ENCODE peak calls at places on chromosome 2, in nine cellular contexts. I is suprapubic skin, F is spleen, B is stomach, J is upper lobe of left lung, P is K562, Y is endothelial cell of umbilical vein, Z is HCT116, K is GM12892. X is an unnamed sample.

GRCh38 chr2:19736191-19736831 is 165.5 kb downstream of the TTC32 start:
- DNase-seq in K (no peak), I (no peak), J (no peak), F (no peak), P (no peak), B (no peak), Y (no peak), Z (no peak), X (no peak)

GRCh38 chr2:218781691-218782528 is at the start of gene CYP27A1:
- DNase-seq in K (peak; percentile 24), J (peak; percentile 78), F (peak; percentile 75), I (peak; percentile 79), P (no peak), Y (peak; percentile 43), Z (no peak), B (peak; percentile 39), X (peak; percentile 70)

GRCh38 chr2:150705357-150705756 is 217.9 kb upstream of the RND3 start:
- DNase-seq in B (no peak), Y (no peak), Z (no peak), J (no peak), P (no peak), K (no peak), F (no peak), I (no peak), X (no peak)

GRCh38 chr2:28477645-28478044 is 18.2 kb upstream of the PLB1 start:
- DNase-seq in I (no peak), F (no peak), J (no peak), P (no peak), B (no peak), K (no peak), Z (no peak), Y (no peak), X (no peak)

GRCh38 chr2:1744446-1745170 is at the start of gene PXDN:
- DNase-seq in Y (peak; percentile 48), K (no peak), I (peak; percentile 68), B (no peak), J (no peak), F (peak; percentile 73), Z (no peak), P (no peak), X (peak; percentile 45)

GRCh38 chr2:119174216-119174992 is 15.9 kb upstream of the C1QL2 start:
- DNase-seq in Y (peak; percentile 20), Z (peak; percentile 41), F (peak; percentile 84), P (peak; percentile 64), B (peak; percentile 40), I (peak; percentile 70), J (peak; percentile 35), K (peak; percentile 54), X (peak; percentile 52)

GRCh38 chr2:145957929-145958328 is 1438.0 kb upstream of the ZEB2 start:
- DNase-seq in B (no peak), Y (no peak), K (no peak), I (no peak), F (no peak), P (no peak), J (no peak), Z (no peak), X (no peak)

GRCh38 chr2:9221223-9221622 is 14.6 kb downstream of the ASAP2 start:
- DNase-seq in I (no peak), Z (no peak), K (no peak), P (no peak), J (no peak), B (no peak), Y (no peak), F (no peak), X (no peak)

GRCh38 chr2:240898108-240898730 is 2.3 kb upstream of the MAB21L4 start:
- DNase-seq in J (peak; percentile 32), Y (peak; percentile 61), P (no peak), Z (no peak), F (no peak), I (no peak), B (peak; percentile 51), K (no peak), X (peak; percentile 35)

GRCh38 chr2:128765822-128766221 is 447.2 kb upstream of the HS6ST1 start:
- DNase-seq in I (peak; percentile 36), J (no peak), K (no peak), P (no peak), Z (no peak), B (no peak), Y (no peak), F (peak; percentile 47), X (no peak)

GRCh38 chr2:15593327-15593705 is 1.6 kb downstream of the DDX1 start:
- DNase-seq in Y (no peak), I (no peak), B (no peak), Z (no peak), J (no peak), P (no peak), F (no peak), K (no peak), X (no peak)

GRCh38 chr2:190781604-190782198 is 98.9 kb upstream of the GLS start:
- DNase-seq in K (peak; percentile 38), P (peak; percentile 57), J (peak; percentile 43), Z (peak; percentile 53), I (no peak), F (no peak), B (peak; percentile 35), Y (peak; percentile 76), X (peak; percentile 63)

GRCh38 chr2:119112770-119113488 is 45.6 kb downstream of the C1QL2 start:
- DNase-seq in B (no peak), I (no peak), P (no peak), J (no peak), Y (no peak), Z (no peak), K (no peak), F (no peak), X (no peak)

GRCh38 chr2:37645363-37645762 is 26.1 kb downstream of the CDC42EP3 start:
- DNase-seq in Z (no peak), B (no peak), Y (peak; percentile 76), P (no peak), I (no peak), F (no peak), J (no peak), K (no peak), X (no peak)

GRCh38 chr2:222311978-222312738 is 13.4 kb upstream of the PAX3 start:
- DNase-seq in K (no peak), P (no peak), Y (no peak), F (no peak), B (no peak), J (no peak), Z (no peak), I (no peak), X (no peak)

GRCh38 chr2:85830645-85831044 is 58.1 kb downstream of the ST3GAL5 start:
- DNase-seq in B (no peak), P (no peak), K (no peak), I (no peak), Z (no peak), F (no peak), J (no peak), Y (no peak), X (no peak)

GRCh38 chr2:75476778-75477177 is 84.0 kb downstream of the EVA1A start:
- DNase-seq in Z (no peak), B (no peak), P (no peak), Y (no peak), I (no peak), J (no peak), K (no peak), F (no peak), X (no peak)

GRCh38 chr2:42967959-42968674 is 175.7 kb upstream of the HAAO start:
- DNase-seq in B (no peak), K (no peak), Y (no peak), I (peak; percentile 91), P (peak; percentile 93), F (peak; percentile 74), Z (no peak), J (peak; percentile 59), X (no peak)
- TF ChIP-seq POLR2AphosphoS5 in B (no peak), K (no peak), Y (no peak), I (no peak), P (peak; percentile 34), F (no peak), Z (no peak), J (no peak), X (no peak)

GRCh38 chr2:171432969-171433762 is 624 bp downstream of the METTL8 start:
- DNase-seq in P (peak; percentile 68), J (peak; percentile 44), F (peak; percentile 84), Y (no peak), I (peak; percentile 67), B (peak; percentile 34), K (peak; percentile 27), Z (peak; percentile 63), X (peak; percentile 72)
- TF ChIP-seq POLR2A in P (no peak), J (no peak), F (no peak), Y (no peak), I (no peak), B (no peak), K (no peak), Z (no peak), X (no peak)

DNA sequence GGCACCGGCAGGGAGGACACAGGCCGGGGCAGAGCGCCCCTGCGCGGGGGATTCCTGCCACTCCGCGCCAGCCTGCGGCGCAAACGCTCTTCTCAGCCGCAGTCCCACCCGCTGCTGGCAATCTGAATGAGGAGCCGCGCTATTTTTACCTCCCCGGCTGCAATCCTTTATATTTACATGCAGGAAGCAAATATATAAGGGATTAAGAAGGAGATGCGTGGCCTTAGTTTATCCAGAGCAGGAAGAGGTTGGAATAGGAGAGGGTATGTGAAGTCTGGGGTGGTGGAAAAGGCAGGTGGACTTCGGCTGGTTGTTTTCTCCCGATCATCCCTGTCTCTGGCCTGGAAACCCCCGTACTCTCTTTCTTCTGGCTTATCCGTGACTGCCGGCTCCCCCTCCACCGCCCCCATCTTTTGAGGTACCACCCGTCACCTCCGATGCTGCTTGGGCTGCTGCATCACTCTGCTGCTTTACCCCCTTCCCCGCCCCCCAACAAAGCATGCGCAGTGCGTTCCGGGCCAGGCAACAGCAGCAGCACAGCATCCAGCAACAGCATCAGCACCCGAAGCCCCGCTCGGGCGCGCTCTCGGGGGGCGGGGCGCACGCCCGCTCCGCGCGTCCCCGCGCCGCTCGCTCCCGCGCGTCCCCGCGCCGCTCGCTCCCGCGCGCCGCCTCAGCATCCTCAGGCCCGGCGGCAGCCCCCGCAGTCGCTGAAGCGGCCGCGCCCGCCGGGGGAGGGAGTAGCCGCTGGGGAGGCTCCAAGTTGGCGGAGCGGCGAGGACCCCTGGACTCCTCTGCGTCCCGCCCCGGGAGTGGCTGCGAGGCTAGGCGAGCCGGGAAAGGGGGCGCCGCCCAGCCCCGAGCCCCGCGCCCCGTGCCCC is at the start of gene ADAM23:
- DNase-seq in I (no peak), Y (peak; percentile 60), K (peak; percentile 65), B (no peak), F (no peak), P (peak; percentile 15), Z (no peak), J (no peak), X (no peak)
- TF ChIP-seq POLR2AphosphoS5 in I (no peak), Y (peak; percentile 60), K (no peak), B (no peak), F (no peak), P (no peak), Z (no peak), J (no peak), X (no peak)

DNA sequence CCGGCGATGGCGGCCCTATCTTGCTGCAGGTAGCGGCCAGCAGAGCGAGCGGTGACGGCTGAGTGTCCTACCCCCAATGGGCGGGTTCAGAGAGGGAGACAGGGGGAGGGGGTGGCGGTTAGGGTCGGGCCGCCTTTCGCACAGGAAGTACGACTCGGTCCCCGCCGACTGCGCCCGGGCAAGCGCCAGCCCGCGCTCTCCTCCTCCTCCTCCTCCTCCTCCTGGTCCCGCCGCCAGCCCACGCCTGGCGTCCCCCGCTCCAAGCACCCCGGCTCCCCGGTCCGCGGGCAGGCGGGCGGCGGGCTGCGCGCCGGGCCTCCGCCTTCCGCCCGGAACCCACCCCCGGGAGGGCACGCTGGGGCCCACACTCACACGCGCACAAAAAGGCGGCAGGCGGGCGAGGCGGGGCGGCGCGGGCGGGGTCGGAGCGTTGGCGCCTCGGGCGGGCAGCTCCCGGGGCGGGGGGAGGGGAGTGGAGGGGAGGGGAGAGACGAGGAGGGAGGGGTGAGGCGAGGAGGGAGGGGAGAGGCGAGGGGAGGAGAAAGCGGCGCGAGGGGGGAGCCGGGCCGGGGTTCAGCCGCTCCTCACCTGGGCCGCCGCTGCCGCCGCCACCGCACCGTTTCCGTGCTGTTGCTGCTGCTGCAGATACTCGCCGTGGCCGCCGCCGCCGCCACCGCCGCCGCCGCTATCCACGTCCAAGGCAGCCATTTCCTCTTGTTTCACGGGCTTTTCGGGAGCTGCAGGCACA is 1.2 kb downstream of the SP3 start:
- DNase-seq in B (peak; percentile 93), Z (peak; percentile 75), F (peak; percentile 99), P (peak; percentile 93), K (peak; percentile 63), J (peak; percentile 91), I (peak; percentile 95), Y (peak; percentile 83), X (peak; percentile 96)
- TF ChIP-seq POLR2A in B (no peak), Z (peak; percentile 25), F (peak; percentile 63), P (peak; percentile 81), K (peak; percentile 75), J (peak; percentile 17), I (no peak), Y (peak; percentile 72), X (peak; percentile 73)

X was measured in transverse colon.